ENCODE peak calls at places on chromosomes 13 and 19, in seven cellular contexts. H, W, N, E, Y, G and D are unnamed samples.

GRCh38 chr13:111099292-111099691 is 15.8 kb upstream of the ARHGEF7 start:
- DNase-seq in H (no peak), G (no peak), Y (no peak), W (no peak), E (no peak), N (no peak), D (no peak)

GRCh38 chr19:49875801-49876421 is 1.2 kb downstream of the AKT1S1 start:
- DNase-seq in Y (no peak), E (peak; percentile 51), N (peak; percentile 56), H (peak; percentile 84), W (peak; percentile 78), G (peak; percentile 69), D (no peak)

GRCh38 chr19:12967907-12968306 is 1.5 kb upstream of the DAND5 start:
- DNase-seq in W (no peak), H (no peak), Y (peak; percentile 61), N (no peak), G (no peak), E (no peak), D (no peak)

GRCh38 chr13:38590796-38591507 is 95.9 kb upstream of the FREM2 start:
- DNase-seq in W (no peak), Y (no peak), G (no peak), E (no peak), N (no peak), H (no peak), D (no peak)

GRCh38 chr13:59458908-59459579 is 704.7 kb downstream of the DIAPH3 start:
- DNase-seq in N (no peak), G (no peak), H (no peak), Y (peak; percentile 86), E (peak; percentile 92), W (no peak), D (peak; percentile 29)

GRCh38 chr13:66367356-66367755 is 862.8 kb downstream of the PCDH9 start:
- DNase-seq in N (no peak), W (no peak), H (no peak), G (no peak), E (no peak), Y (peak; percentile 27), D (no peak)

GRCh38 chr13:65595881-65596280 is 1634.3 kb downstream of the PCDH9 start:
- DNase-seq in E (peak; percentile 60), Y (peak; percentile 48), W (no peak), H (no peak), N (no peak), G (no peak), D (no peak)

GRCh38 chr19:30165228-30165813 is 206.9 kb upstream of the ZNF536 start:
- DNase-seq in G (no peak), Y (no peak), H (no peak), E (no peak), W (no peak), N (no peak), D (no peak)

GRCh38 chr13:30078059-30078458 is 227.6 kb upstream of the UBL3 start:
- DNase-seq in W (no peak), E (no peak), G (no peak), Y (no peak), N (no peak), H (no peak), D (no peak)

GRCh38 chr19:34838248-34838647 is 65.2 kb upstream of the ZNF599 start:
- DNase-seq in N (no peak), Y (peak; percentile 14), E (peak; percentile 40), G (no peak), H (no peak), W (no peak), D (no peak)

GRCh38 chr19:55087542-55087935 is 11.9 kb downstream of the EPS8L1 start:
- DNase-seq in W (no peak), N (no peak), E (peak; percentile 32), Y (peak; percentile 52), H (no peak), G (no peak), D (no peak)

GRCh38 chr13:106587787-106588186 is 19.9 kb upstream of the ARGLU1 start:
- DNase-seq in N (no peak), W (no peak), G (no peak), H (no peak), Y (no peak), E (no peak), D (no peak)

GRCh38 chr13:100722517-100722916 is 47.9 kb upstream of the TMTC4 start:
- DNase-seq in W (no peak), G (no peak), Y (no peak), E (no peak), N (no peak), H (peak; percentile 62), D (no peak)

GRCh38 chr19:18919895-18920204 is 335 bp downstream of the DDX49 start:
- DNase-seq in G (no peak), Y (no peak), W (no peak), N (no peak), E (no peak), H (no peak), D (no peak)

GRCh38 chr13:51770681-51771417 is 33.1 kb downstream of the DHRS12 start:
- DNase-seq in H (peak; percentile 49), E (no peak), N (no peak), Y (no peak), W (no peak), G (no peak), D (no peak)

GRCh38 chr19:1622541-1622940 is 17.3 kb upstream of the UQCR11 start:
- DNase-seq in W (no peak), G (no peak), Y (no peak), N (no peak), E (no peak), H (no peak), D (no peak)

GRCh38 chr13:75585153-75585552 is 35.6 kb downstream of the UCHL3 start:
- DNase-seq in Y (no peak), H (no peak), E (no peak), G (no peak), W (no peak), N (no peak), D (no peak)

GRCh38 chr13:52651880-52652169 is 811 bp upstream of the SUGT1 start:
- DNase-seq in N (no peak), E (no peak), G (no peak), H (no peak), W (no peak), Y (no peak), D (no peak)

GRCh38 chr19:33861950-33862349 is 65.3 kb downstream of the KCTD15 start:
- DNase-seq in Y (no peak), N (no peak), G (peak; percentile 47), W (no peak), H (no peak), E (no peak), D (no peak)

DNA sequence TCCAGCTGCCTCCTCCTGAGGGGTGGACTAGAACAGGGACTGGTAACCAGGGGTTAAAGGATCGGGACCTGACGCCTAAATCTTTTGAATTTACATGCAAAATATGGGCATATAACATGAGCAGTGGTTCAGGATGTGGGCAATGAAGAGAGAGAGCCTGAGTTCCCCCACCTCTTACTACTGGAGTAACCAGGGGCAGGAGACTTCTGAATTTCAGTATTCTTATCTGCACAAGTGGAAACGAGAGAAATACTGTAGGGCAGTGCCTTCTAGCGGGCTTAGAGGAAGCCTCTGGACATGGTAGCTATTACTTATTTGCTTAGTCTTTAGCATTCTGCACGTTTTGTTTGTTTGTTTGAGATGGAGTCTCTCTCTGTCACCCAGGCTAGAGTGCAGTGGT is 26.3 kb downstream of the BCAT2 start:
- DNase-seq in N (no peak), Y (no peak), W (no peak), G (no peak), E (peak; percentile 48), H (no peak), D (no peak)
- TF ChIP-seq CTCF in N (no peak), Y (no peak), W (peak; percentile 19), G (peak; percentile 13), E (peak; percentile 31), H (no peak), D (peak; percentile 20)

GRCh38 chr13:113245858-113246791 is 36.7 kb downstream of the CUL4A start:
- DNase-seq in G (no peak), Y (peak; percentile 11), E (peak; percentile 2), N (no peak), H (no peak), W (no peak), D (no peak)
- TF ChIP-seq CTCF in G (peak; percentile 36), Y (peak; percentile 41), E (peak; percentile 36), N (peak; percentile 52), H (peak; percentile 66), W (no peak), D (peak; percentile 33)

DNA sequence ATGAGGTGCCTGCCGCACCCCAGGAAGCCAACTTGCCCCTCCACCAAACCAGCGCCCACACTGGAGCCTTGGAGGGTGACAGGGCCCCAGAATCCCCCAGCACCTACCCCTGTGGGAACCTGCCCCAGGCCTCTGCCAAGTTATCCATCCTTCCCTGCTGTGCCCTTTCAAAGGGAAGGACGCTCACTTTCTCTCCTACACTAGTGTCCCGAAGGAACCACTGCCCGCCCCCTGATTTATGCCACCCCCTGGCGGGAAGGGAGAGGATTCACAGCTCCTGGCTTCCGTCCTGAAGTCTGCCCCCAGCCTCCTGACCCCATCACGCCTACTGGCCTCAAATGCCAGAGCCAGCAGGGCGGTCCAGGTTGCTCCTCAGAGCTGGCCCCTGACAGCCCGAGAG is 1.4 kb downstream of the EVI5L start:
- DNase-seq in E (peak; percentile 43), G (no peak), Y (peak; percentile 37), N (no peak), W (no peak), H (peak; percentile 86), D (no peak)
- TF ChIP-seq CTCF in E (peak; percentile 43), G (peak; percentile 13), Y (peak; percentile 38), N (peak; percentile 48), W (no peak), H (peak; percentile 65), D (peak; percentile 35)

GRCh38 chr13:109203587-109203986 is 574.2 kb downstream of the MYO16 start:
- DNase-seq in E (no peak), W (no peak), N (no peak), Y (no peak), H (no peak), G (no peak), D (no peak)

GRCh38 chr13:109196896-109197295 is 567.5 kb downstream of the MYO16 start:
- DNase-seq in E (no peak), H (peak; percentile 79), W (no peak), G (peak; percentile 51), N (peak; percentile 30), Y (no peak), D (no peak)

GRCh38 chr13:109199280-109199679 is 569.9 kb downstream of the MYO16 start:
- DNase-seq in H (no peak), G (no peak), E (no peak), N (no peak), W (no peak), Y (no peak), D (no peak)

GRCh38 chr13:109200556-109200955 is 571.1 kb downstream of the MYO16 start:
- DNase-seq in Y (peak; percentile 35), G (no peak), E (no peak), H (no peak), W (no peak), N (no peak), D (no peak)

DNA sequence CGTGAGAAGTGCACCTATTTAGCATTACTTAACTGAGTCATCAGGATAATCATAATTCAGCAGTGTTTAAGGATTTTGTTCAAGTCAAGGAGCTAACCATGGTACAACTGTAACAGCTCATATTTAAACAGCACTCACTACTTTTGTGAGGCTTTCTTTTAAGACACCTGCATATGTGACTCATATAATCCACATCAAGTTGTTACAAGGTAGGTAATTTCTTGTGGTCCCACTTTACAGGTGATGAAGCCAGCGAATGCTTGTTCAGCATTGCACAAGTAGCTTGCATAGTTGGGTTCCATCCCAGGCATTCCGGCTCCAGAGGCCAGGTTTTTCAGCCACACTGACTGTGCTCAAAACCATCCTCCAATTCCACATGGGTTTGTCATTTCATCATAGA is 569.2 kb downstream of the MYO16 start:
- DNase-seq in Y (peak; percentile 31), W (no peak), E (no peak), G (no peak), N (no peak), H (no peak), D (no peak)
- TF ChIP-seq CTCF in Y (no peak), W (no peak), E (no peak), G (no peak), N (no peak), H (no peak), D (no peak)